ENCODE peak calls at places on chromosomes 12 and 14, in seven cellular contexts. O is SK-N-SH, X is pancreas, J is lung, M is cardiac muscle cell, K is uterus, U is stomach. I is an unnamed sample.

GRCh38 chr12:107912421-107913004 is 138.0 kb downstream of the ASCL4 start:
- DNase-seq in O (peak), J (no peak), K (no peak), M (peak), X (peak), U (peak), I (no peak)

GRCh38 chr12:2615665-2616387 is 178.9 kb upstream of the FKBP4 start:
- DNase-seq in J (no peak), M (peak), U (no peak), O (no peak), K (peak), X (no peak), I (no peak)

GRCh38 chr14:98369344-98369743 is 902.7 kb downstream of the BCL11B start:
- DNase-seq in J (no peak), K (no peak), U (no peak), M (no peak), O (no peak), X (no peak), I (no peak)

GRCh38 chr12:12476836-12477531 is 85.7 kb downstream of the DUSP16 start:
- DNase-seq in O (no peak), U (no peak), M (no peak), X (no peak), J (no peak), K (no peak), I (no peak)

GRCh38 chr12:27924350-27925140 is 48.0 kb downstream of the PTHLH start:
- DNase-seq in X (no peak), U (no peak), O (no peak), J (no peak), M (no peak), K (no peak), I (no peak)

GRCh38 chr14:20690848-20691640 is 2.5 kb downstream of the ANG start:
- DNase-seq in O (peak), X (no peak), M (peak), K (peak), U (peak), J (peak), I (no peak)

GRCh38 chr14:70655110-70655826 is 13.6 kb downstream of the TTC9 start:
- DNase-seq in M (no peak), X (no peak), U (peak), O (no peak), J (no peak), K (no peak), I (no peak)

GRCh38 chr12:89245090-89245489 is 107.2 kb downstream of the DUSP6 start:
- DNase-seq in M (no peak), X (no peak), J (no peak), U (no peak), K (no peak), O (no peak), I (no peak)

GRCh38 chr14:94180655-94181271 is 6.6 kb downstream of the PPP4R4 start:
- DNase-seq in O (peak), K (no peak), J (no peak), X (no peak), M (peak), U (no peak), I (no peak)

GRCh38 chr12:104344682-104345081 is 41.1 kb downstream of the EID3 start:
- DNase-seq in X (no peak), M (no peak), U (no peak), J (no peak), O (no peak), K (no peak), I (no peak)
- H3K27ac ChIP-seq in X (no peak), M (no peak), U (no peak), J (no peak), O (no peak), K (no peak), I (no peak)

GRCh38 chr14:32378284-32378683 is 49.2 kb downstream of the AKAP6 start:
- DNase-seq in J (no peak), O (no peak), K (no peak), M (no peak), X (no peak), U (no peak), I (no peak)
- H3K4me3 ChIP-seq in J (no peak), O (no peak), K (no peak), M (no peak), X (no peak), U (no peak), I (no peak)

GRCh38 chr12:46461459-46461858 is 88.9 kb upstream of the SLC38A2 start:
- DNase-seq in U (peak), M (no peak), J (no peak), O (no peak), X (no peak), K (no peak), I (peak)

GRCh38 chr12:46460682-46461215 is 88.2 kb upstream of the SLC38A2 start:
- DNase-seq in M (no peak), J (no peak), O (no peak), X (no peak), U (no peak), K (no peak), I (no peak)

GRCh38 chr12:46459111-46459510 is 86.5 kb upstream of the SLC38A2 start:
- DNase-seq in O (no peak), J (no peak), K (no peak), U (no peak), M (no peak), X (no peak), I (no peak)

GRCh38 chr12:46458500-46459106 is 86.0 kb upstream of the SLC38A2 start:
- DNase-seq in U (no peak), O (no peak), X (no peak), K (no peak), M (no peak), J (no peak), I (no peak)

DNA sequence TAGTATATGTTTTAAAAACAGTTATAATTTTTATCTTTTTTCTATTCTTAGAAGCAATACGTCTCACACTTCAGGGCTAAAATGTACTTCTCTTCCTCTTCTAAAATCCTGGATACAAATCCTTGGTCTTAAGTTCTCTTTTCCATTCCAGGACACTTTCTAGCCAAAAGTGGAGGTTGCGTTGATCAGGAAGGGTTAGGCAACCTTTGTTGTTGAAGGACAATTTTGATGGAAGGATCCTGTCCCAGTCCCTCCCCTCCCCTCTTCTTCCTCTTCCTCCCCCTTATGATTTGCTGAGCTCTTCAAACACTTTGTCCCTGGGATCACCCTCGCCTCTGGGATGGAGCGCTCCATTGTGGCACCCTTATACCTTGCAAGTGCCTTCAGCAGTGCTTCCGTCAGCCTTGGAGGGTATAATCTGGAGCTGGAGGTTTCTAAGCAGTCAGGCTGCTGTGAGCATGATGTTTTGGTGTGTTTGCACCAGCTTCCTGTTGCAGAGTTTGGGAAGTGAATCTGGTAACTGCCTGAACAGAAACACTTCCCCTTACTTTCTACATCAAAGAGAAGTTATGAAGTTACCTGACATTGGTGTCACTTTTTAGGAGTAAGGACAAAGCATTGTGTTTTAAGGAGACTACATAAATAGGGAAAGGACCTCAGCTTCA is 87.4 kb upstream of the SLC38A2 start:
- DNase-seq in X (no peak), O (no peak), J (no peak), M (no peak), K (no peak), U (no peak), I (no peak)
- H3K27ac ChIP-seq in X (no peak), O (no peak), J (no peak), M (peak), K (peak), U (peak), I (peak)

GRCh38 chr12:94405378-94406116 is 54.1 kb downstream of the CEP83 start:
- DNase-seq in O (no peak), K (no peak), J (no peak), M (no peak), U (no peak), X (no peak), I (no peak)
- H3K4me3 ChIP-seq in O (no peak), K (peak), J (no peak), M (no peak), U (no peak), X (no peak), I (no peak)

GRCh38 chr14:51824191-51824590 is 36.2 kb upstream of the GNG2 start:
- DNase-seq in J (no peak), O (no peak), M (no peak), U (no peak), K (no peak), X (no peak), I (no peak)
- H3K27ac ChIP-seq in J (no peak), O (no peak), M (no peak), U (no peak), K (no peak), X (no peak), I (no peak)

GRCh38 chr14:21921453-21921852 is 247.8 kb upstream of the OR4E1 start:
- DNase-seq in O (no peak), J (no peak), U (no peak), K (no peak), X (no peak), M (no peak), I (no peak)
- H3K4me3 ChIP-seq in O (no peak), J (no peak), U (no peak), K (no peak), X (no peak), M (no peak), I (no peak)

DNA sequence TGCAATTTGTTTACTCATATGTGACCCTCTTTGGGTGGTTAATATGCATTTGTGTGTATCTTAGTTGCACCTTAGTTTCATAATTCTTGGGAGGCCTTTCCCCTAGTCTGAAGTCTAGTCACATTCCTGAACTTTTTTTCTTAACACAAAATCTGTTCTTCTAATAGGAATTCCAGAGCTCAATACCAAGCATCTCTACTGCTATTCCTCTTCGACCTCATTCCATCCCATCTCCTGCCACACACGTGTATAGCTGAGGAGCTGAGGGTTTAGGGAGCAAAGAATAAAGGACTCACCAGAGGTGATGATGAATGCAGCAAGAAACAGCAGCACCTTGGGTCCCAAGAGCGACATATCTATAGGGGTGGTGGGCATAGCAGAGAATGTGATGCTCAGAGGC is 875 bp downstream of the MFAP5 start:
- DNase-seq in O (no peak), M (no peak), X (no peak), K (no peak), U (no peak), J (no peak), I (no peak)
- H3K27ac ChIP-seq in O (no peak), M (no peak), X (no peak), K (peak), U (peak), J (no peak), I (peak)

GRCh38 chr12:40103043-40103442 is 2.8 kb downstream of the SLC2A13 start:
- DNase-seq in O (no peak), M (no peak), J (no peak), K (no peak), X (no peak), U (no peak), I (no peak)
- H3K4me3 ChIP-seq in O (no peak), M (no peak), J (no peak), K (no peak), X (no peak), U (no peak), I (no peak)

GRCh38 chr12:104064842-104065441 is 611 bp downstream of the HCFC2 start:
- DNase-seq in K (no peak), J (no peak), X (peak), O (peak), U (no peak), M (peak), I (no peak)
- H3K27ac ChIP-seq in K (peak), J (peak), X (peak), O (no peak), U (peak), M (peak), I (peak)

GRCh38 chr12:24904871-24905270 is 44.0 kb downstream of the BCAT1 start:
- DNase-seq in M (no peak), U (no peak), X (no peak), J (no peak), O (no peak), K (no peak), I (no peak)

GRCh38 chr12:24899503-24900098 is 49.3 kb downstream of the BCAT1 start:
- DNase-seq in X (no peak), M (no peak), J (no peak), O (no peak), K (no peak), U (no peak), I (no peak)

GRCh38 chr12:24902521-24903304 is 46.2 kb downstream of the BCAT1 start:
- DNase-seq in J (no peak), O (no peak), K (no peak), X (peak), U (no peak), M (peak), I (no peak)

GRCh38 chr12:24903305-24904088 is 45.4 kb downstream of the BCAT1 start:
- DNase-seq in O (no peak), M (no peak), X (no peak), U (no peak), J (no peak), K (no peak), I (no peak)

DNA sequence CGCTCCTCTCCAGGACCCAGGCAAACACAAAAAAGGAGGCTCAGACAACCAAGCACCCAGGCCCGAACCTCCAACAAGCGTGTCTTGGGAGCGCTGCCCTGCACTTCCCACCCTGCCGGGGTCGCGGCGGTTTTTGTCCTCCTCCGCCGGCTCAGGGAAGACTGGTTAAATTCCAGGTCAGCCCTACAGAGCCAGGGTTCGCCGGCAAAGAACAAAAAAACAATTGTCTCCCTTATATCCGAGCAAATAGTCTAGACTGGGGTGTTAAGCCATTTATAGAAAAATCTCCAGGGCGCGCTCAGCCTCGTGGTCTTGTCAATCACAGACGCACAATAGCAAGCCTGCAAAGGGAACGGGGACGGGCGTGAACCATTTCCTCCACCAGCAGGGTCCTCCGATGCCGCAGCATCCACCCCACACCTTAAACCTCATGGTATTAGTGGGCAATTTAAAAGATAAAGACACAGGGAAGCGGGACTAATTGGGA is 46.9 kb downstream of the BCAT1 start:
- DNase-seq in X (no peak), J (no peak), M (peak), O (no peak), U (no peak), K (no peak), I (no peak)
- H3K4me3 ChIP-seq in X (no peak), J (no peak), M (peak), O (no peak), U (peak), K (no peak), I (peak)

I was measured in gastrocnemius medialis.